ENCODE peak calls at places on chromosomes 13 and 19, in seven cellular contexts. One of them, this sample, is unnamed.

GRCh38 chr13:51541809-51542258 is 42.4 kb upstream of the WDFY2 start:
- DNase-seq in body of pancreas: peak
- DNase-seq in H1: no peak
- DNase-seq in stomach: peak
- DNase-seq in ovary: no peak
- DNase-seq in NB4: no peak
- DNase-seq in tibial nerve: no peak
- DNase-seq in this sample: no peak

GRCh38 chr13:32403108-32403507 is 24.8 kb downstream of the N4BP2L1 start:
- DNase-seq in body of pancreas: no peak
- DNase-seq in H1: no peak
- DNase-seq in stomach: no peak
- DNase-seq in ovary: no peak
- DNase-seq in NB4: no peak
- DNase-seq in tibial nerve: no peak
- DNase-seq in this sample: no peak

GRCh38 chr13:37505531-37505930 is 93.0 kb downstream of the POSTN start:
- DNase-seq in body of pancreas: no peak
- DNase-seq in H1: no peak
- DNase-seq in stomach: no peak
- DNase-seq in ovary: no peak
- DNase-seq in NB4: no peak
- DNase-seq in tibial nerve: no peak
- DNase-seq in this sample: no peak

GRCh38 chr13:29125145-29125933 is 305.2 kb downstream of the MTUS2 start:
- DNase-seq in body of pancreas: no peak
- DNase-seq in H1: no peak
- DNase-seq in stomach: no peak
- DNase-seq in ovary: no peak
- DNase-seq in NB4: no peak
- DNase-seq in tibial nerve: no peak
- DNase-seq in this sample: no peak

GRCh38 chr19:4086336-4086953 is 19.7 kb upstream of the ZBTB7A start:
- DNase-seq in body of pancreas: no peak
- DNase-seq in H1: no peak
- DNase-seq in stomach: peak
- DNase-seq in ovary: no peak
- DNase-seq in NB4: no peak
- DNase-seq in tibial nerve: no peak
- DNase-seq in this sample: no peak

GRCh38 chr19:49542446-49542845 is 14.6 kb downstream of the RCN3 start:
- DNase-seq in body of pancreas: no peak
- DNase-seq in H1: no peak
- DNase-seq in stomach: no peak
- DNase-seq in ovary: no peak
- DNase-seq in NB4: no peak
- DNase-seq in tibial nerve: no peak
- DNase-seq in this sample: no peak

GRCh38 chr13:50361282-50361681 is 346.0 kb downstream of the KCNRG start:
- DNase-seq in body of pancreas: no peak
- DNase-seq in H1: no peak
- DNase-seq in stomach: no peak
- DNase-seq in ovary: no peak
- DNase-seq in NB4: no peak
- DNase-seq in tibial nerve: no peak
- DNase-seq in this sample: no peak

GRCh38 chr13:32969516-32969941 is 46.7 kb upstream of the KL start:
- DNase-seq in body of pancreas: no peak
- DNase-seq in H1: no peak
- DNase-seq in stomach: no peak
- DNase-seq in ovary: no peak
- DNase-seq in NB4: no peak
- DNase-seq in tibial nerve: no peak
- DNase-seq in this sample: no peak

GRCh38 chr13:40666058-40666904 is at the start of gene FOXO1:
- DNase-seq in body of pancreas: peak
- DNase-seq in H1: peak
- DNase-seq in stomach: peak
- DNase-seq in ovary: peak
- DNase-seq in NB4: peak
- DNase-seq in tibial nerve: peak
- DNase-seq in this sample: peak

GRCh38 chr19:48292798-48293197 is 22.9 kb downstream of the ZNF114 start:
- DNase-seq in body of pancreas: no peak
- DNase-seq in H1: no peak
- DNase-seq in stomach: no peak
- DNase-seq in ovary: no peak
- DNase-seq in NB4: peak
- DNase-seq in tibial nerve: no peak
- DNase-seq in this sample: peak

GRCh38 chr13:111431241-111431640 is 110.8 kb downstream of the TEX29 start:
- DNase-seq in body of pancreas: no peak
- DNase-seq in H1: no peak
- DNase-seq in stomach: no peak
- DNase-seq in ovary: no peak
- DNase-seq in NB4: no peak
- DNase-seq in tibial nerve: no peak
- DNase-seq in this sample: no peak

GRCh38 chr19:31659897-31660210 is 310.6 kb upstream of the TSHZ3 start:
- DNase-seq in body of pancreas: no peak
- DNase-seq in H1: no peak
- DNase-seq in stomach: no peak
- DNase-seq in ovary: no peak
- DNase-seq in NB4: no peak
- DNase-seq in tibial nerve: no peak
- DNase-seq in this sample: no peak

GRCh38 chr19:19626516-19627441 is 1.2 kb downstream of the LPAR2 start:
- DNase-seq in body of pancreas: no peak
- DNase-seq in H1: no peak
- DNase-seq in stomach: peak
- DNase-seq in ovary: peak
- DNase-seq in NB4: no peak
- DNase-seq in tibial nerve: no peak
- DNase-seq in this sample: no peak

GRCh38 chr19:31319465-31319864 is 29.8 kb downstream of the TSHZ3 start:
- DNase-seq in body of pancreas: no peak
- DNase-seq in H1: no peak
- DNase-seq in stomach: no peak
- DNase-seq in ovary: no peak
- DNase-seq in NB4: no peak
- DNase-seq in tibial nerve: no peak
- DNase-seq in this sample: no peak

GRCh38 chr19:50332014-50332263 is 2.8 kb upstream of the KCNC3 start:
- DNase-seq in body of pancreas: no peak
- DNase-seq in H1: no peak
- DNase-seq in stomach: no peak
- DNase-seq in ovary: no peak
- DNase-seq in NB4: no peak
- DNase-seq in tibial nerve: no peak
- DNase-seq in this sample: no peak

GRCh38 chr13:44259045-44260042 is 114.3 kb upstream of the SERP2 start:
- DNase-seq in body of pancreas: peak
- DNase-seq in H1: no peak
- DNase-seq in stomach: peak
- DNase-seq in ovary: no peak
- DNase-seq in NB4: peak
- DNase-seq in tibial nerve: no peak
- DNase-seq in this sample: no peak

GRCh38 chr19:18053571-18054219 is 33.0 kb downstream of the IL12RB1 start:
- DNase-seq in body of pancreas: no peak
- DNase-seq in H1: no peak
- DNase-seq in stomach: no peak
- DNase-seq in ovary: no peak
- DNase-seq in NB4: no peak
- DNase-seq in tibial nerve: no peak
- DNase-seq in this sample: no peak

GRCh38 chr19:5291588-5292193 is 48.9 kb downstream of the PTPRS start:
- DNase-seq in body of pancreas: no peak
- DNase-seq in H1: no peak
- DNase-seq in stomach: no peak
- DNase-seq in ovary: no peak
- DNase-seq in NB4: no peak
- DNase-seq in tibial nerve: no peak
- DNase-seq in this sample: no peak

GRCh38 chr19:5294403-5295160 is 46.0 kb downstream of the PTPRS start:
- DNase-seq in body of pancreas: no peak
- DNase-seq in H1: no peak
- DNase-seq in stomach: no peak
- DNase-seq in ovary: no peak
- DNase-seq in NB4: no peak
- DNase-seq in tibial nerve: no peak
- DNase-seq in this sample: no peak

GRCh38 chr19:5293607-5294089 is 47.0 kb downstream of the PTPRS start:
- DNase-seq in body of pancreas: peak
- DNase-seq in H1: peak
- DNase-seq in stomach: peak
- DNase-seq in ovary: peak
- DNase-seq in NB4: no peak
- DNase-seq in tibial nerve: no peak
- DNase-seq in this sample: no peak

GRCh38 chr19:5292453-5292842 is 48.2 kb downstream of the PTPRS start:
- DNase-seq in body of pancreas: peak
- DNase-seq in H1: no peak
- DNase-seq in stomach: peak
- DNase-seq in ovary: no peak
- DNase-seq in NB4: peak
- DNase-seq in tibial nerve: no peak
- DNase-seq in this sample: no peak

GRCh38 chr19:5292843-5293606 is 47.6 kb downstream of the PTPRS start:
- DNase-seq in body of pancreas: peak
- DNase-seq in H1: no peak
- DNase-seq in stomach: peak
- DNase-seq in ovary: peak
- DNase-seq in NB4: peak
- DNase-seq in tibial nerve: peak
- DNase-seq in this sample: peak
- TF ChIP-seq POLR2A in body of pancreas: peak
- TF ChIP-seq POLR2A in H1: peak
- TF ChIP-seq POLR2A in stomach: no peak
- TF ChIP-seq POLR2A in ovary: peak
- TF ChIP-seq POLR2A in NB4: no peak
- TF ChIP-seq POLR2A in tibial nerve: peak
- TF ChIP-seq POLR2A in this sample: peak

GRCh38 chr13:59635591-59635990 is 528.1 kb downstream of the DIAPH3 start:
- DNase-seq in body of pancreas: no peak
- DNase-seq in H1: no peak
- DNase-seq in stomach: no peak
- DNase-seq in ovary: no peak
- DNase-seq in NB4: no peak
- DNase-seq in tibial nerve: no peak
- DNase-seq in this sample: no peak

GRCh38 chr13:59638404-59638803 is 525.3 kb downstream of the DIAPH3 start:
- DNase-seq in body of pancreas: no peak
- DNase-seq in H1: no peak
- DNase-seq in stomach: no peak
- DNase-seq in ovary: no peak
- DNase-seq in NB4: no peak
- DNase-seq in tibial nerve: no peak
- DNase-seq in this sample: no peak

DNA sequence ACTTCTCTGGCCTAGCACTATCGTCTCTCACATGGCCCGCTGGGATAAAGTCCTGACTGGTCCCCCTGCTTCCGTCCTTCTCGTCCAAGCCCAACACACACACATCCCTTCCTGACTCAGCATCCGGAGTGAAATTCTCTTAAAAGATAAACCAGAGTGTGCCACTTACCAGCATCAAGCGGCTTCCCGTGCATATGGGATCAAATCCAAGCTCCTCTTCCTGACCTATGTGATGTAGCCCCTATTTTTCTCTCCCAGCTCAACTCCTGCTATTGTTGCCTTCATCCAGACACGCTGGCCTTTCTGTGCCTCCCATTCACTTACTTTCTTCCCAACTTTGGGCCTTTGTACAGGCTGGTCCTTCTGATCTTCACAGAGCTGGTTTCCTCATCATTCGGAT is 530.4 kb downstream of the DIAPH3 start:
- DNase-seq in body of pancreas: no peak
- DNase-seq in H1: no peak
- DNase-seq in stomach: no peak
- DNase-seq in ovary: no peak
- DNase-seq in NB4: no peak
- DNase-seq in tibial nerve: no peak
- DNase-seq in this sample: no peak
- TF ChIP-seq POLR2A in body of pancreas: no peak
- TF ChIP-seq POLR2A in H1: no peak
- TF ChIP-seq POLR2A in stomach: no peak
- TF ChIP-seq POLR2A in ovary: no peak
- TF ChIP-seq POLR2A in NB4: no peak
- TF ChIP-seq POLR2A in tibial nerve: no peak
- TF ChIP-seq POLR2A in this sample: no peak

DNA sequence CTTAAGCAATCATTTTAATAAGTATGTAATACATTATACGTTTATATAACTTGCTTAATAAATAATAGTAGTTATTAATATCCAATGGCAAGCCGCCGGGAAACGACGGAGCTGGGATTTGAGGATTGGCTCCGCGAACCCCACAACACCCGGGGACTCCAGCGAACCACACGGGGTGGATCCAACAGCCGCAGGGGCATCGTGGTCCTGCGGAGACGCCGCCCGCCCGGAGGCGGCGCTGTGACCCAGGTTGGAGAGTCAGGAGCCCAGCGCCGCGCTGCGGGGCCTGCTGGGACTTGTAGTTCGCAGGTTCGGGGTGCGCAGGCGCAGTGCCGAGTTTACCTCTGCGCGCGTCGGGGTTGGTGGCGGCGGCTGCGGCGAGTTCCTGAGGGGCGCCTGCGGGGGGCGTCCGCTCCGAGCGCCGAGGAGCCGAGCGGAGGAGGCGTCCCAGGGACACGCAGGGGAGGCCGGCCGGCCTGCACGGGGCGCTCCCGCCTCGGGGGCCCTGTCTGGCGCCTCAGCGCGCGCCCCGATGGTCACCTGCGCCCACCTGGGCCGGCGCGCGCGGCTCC is at the start of gene ZNF554:
- DNase-seq in body of pancreas: peak
- DNase-seq in H1: peak
- DNase-seq in stomach: peak
- DNase-seq in ovary: peak
- DNase-seq in NB4: peak
- DNase-seq in tibial nerve: peak
- DNase-seq in this sample: peak
- TF ChIP-seq POLR2A in body of pancreas: peak
- TF ChIP-seq POLR2A in H1: peak
- TF ChIP-seq POLR2A in stomach: no peak
- TF ChIP-seq POLR2A in ovary: peak
- TF ChIP-seq POLR2A in NB4: peak
- TF ChIP-seq POLR2A in tibial nerve: no peak
- TF ChIP-seq POLR2A in this sample: peak

DNA sequence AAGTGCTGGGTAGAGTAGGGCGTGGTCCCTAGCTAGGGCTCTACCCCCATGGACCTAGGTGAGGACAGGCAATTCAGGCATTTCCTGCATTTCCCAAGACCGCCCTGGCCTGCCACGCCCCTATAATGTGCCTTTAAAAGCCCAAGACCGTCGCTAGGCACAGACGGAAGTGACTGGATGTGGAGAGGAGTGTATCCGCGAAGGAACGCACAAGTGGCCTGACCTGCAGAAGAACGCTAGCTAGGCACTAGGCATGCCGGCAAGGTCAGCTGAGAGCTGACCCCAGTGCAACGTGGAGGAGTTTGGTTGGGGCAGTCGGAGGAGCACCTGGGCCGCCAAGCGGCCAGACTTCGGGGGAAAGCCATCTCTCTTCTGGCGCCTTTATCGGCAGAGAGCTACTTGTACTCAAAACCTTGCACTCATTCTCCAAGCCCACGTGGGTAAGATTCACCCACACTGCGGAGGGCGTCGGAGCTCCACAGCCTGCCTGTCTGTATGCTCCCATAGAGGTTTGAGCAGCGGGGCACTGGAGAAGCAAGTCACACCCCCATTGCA is 370.0 kb downstream of the FGF9 start:
- DNase-seq in body of pancreas: no peak
- DNase-seq in H1: peak
- DNase-seq in stomach: no peak
- DNase-seq in ovary: no peak
- DNase-seq in NB4: no peak
- DNase-seq in tibial nerve: no peak
- DNase-seq in this sample: no peak
- TF ChIP-seq POLR2A in body of pancreas: peak
- TF ChIP-seq POLR2A in H1: peak
- TF ChIP-seq POLR2A in stomach: no peak
- TF ChIP-seq POLR2A in ovary: no peak
- TF ChIP-seq POLR2A in NB4: no peak
- TF ChIP-seq POLR2A in tibial nerve: no peak
- TF ChIP-seq POLR2A in this sample: no peak

This sample was measured in H54.